ENCODE peak calls at places on chromosomes 13 and 19, in six cellular contexts. J is mesendoderm; A is right lobe of liver; Y is choroid plexus epithelial cell; C is CD8-positive, alpha-beta memory T cell; E is bronchial epithelial cell. H is an unnamed sample.

GRCh38 chr13:38862443-38862842 is 128.2 kb downstream of the STOML3 start:
- DNase-seq in J (no peak), C (no peak), Y (no peak), A (no peak), E (no peak), H (no peak)

GRCh38 chr13:21546372-21546771 is 57.6 kb downstream of the MICU2 start:
- DNase-seq in Y (peak), A (no peak), C (no peak), J (no peak), E (no peak), H (peak)

GRCh38 chr19:4338441-4339350 is at the start of gene STAP2:
- DNase-seq in E (peak), J (peak), C (no peak), Y (peak), A (peak), H (peak)

GRCh38 chr19:47331931-47332547 is at the start of gene C5AR2:
- DNase-seq in A (no peak), J (no peak), C (no peak), E (no peak), Y (no peak), H (no peak)

GRCh38 chr19:12333162-12334159 is at the start of gene ZNF563:
- DNase-seq in E (peak), J (peak), C (peak), Y (peak), A (peak), H (peak)

GRCh38 chr19:49850221-49850486 is 805 bp upstream of the PTOV1 start:
- DNase-seq in A (no peak), J (no peak), Y (no peak), E (no peak), C (no peak), H (no peak)

GRCh38 chr13:39039033-39039432 is 777 bp downstream of the NHLRC3 start:
- DNase-seq in C (no peak), Y (peak), A (no peak), J (no peak), E (no peak), H (no peak)

GRCh38 chr19:16026756-16027155 is 49.5 kb upstream of the TPM4 start:
- DNase-seq in C (no peak), A (peak), Y (no peak), E (no peak), J (no peak), H (peak)

GRCh38 chr13:94006271-94006670 is 473.2 kb downstream of the DCT start:
- DNase-seq in A (no peak), C (no peak), E (no peak), Y (no peak), J (no peak), H (no peak)

GRCh38 chr19:48540110-48540509 is 11.9 kb upstream of the SULT2B1 start:
- DNase-seq in E (no peak), Y (no peak), J (no peak), A (no peak), C (no peak), H (peak)

GRCh38 chr19:10891360-10892108 is 20.2 kb downstream of the CARM1 start:
- DNase-seq in C (no peak), Y (no peak), A (no peak), J (no peak), E (peak), H (no peak)

GRCh38 chr19:13026478-13026999 is 31.3 kb downstream of the NFIX start:
- DNase-seq in Y (no peak), J (no peak), E (peak), C (no peak), A (no peak), H (no peak)

GRCh38 chr19:16347706-16348105 is 23.1 kb downstream of the KLF2 start:
- DNase-seq in J (no peak), E (no peak), Y (no peak), A (no peak), C (no peak), H (no peak)

GRCh38 chr13:25372275-25373081 is 704 bp downstream of the ATP8A2 start:
- DNase-seq in C (no peak), Y (no peak), E (no peak), A (no peak), J (no peak), H (peak)

GRCh38 chr13:95643814-95644598 is 500 bp downstream of the DZIP1 start:
- DNase-seq in J (peak), A (no peak), Y (peak), C (no peak), E (no peak), H (peak)

GRCh38 chr13:109126973-109127615 is 497.7 kb downstream of the MYO16 start:
- DNase-seq in A (no peak), C (no peak), J (no peak), E (no peak), Y (no peak), H (peak)

GRCh38 chr19:2026770-2027169 is 11.3 kb upstream of the BTBD2 start:
- DNase-seq in Y (no peak), C (no peak), E (no peak), A (peak), J (no peak), H (no peak)

GRCh38 chr19:45581576-45581975 is 3.0 kb downstream of the OPA3 start:
- DNase-seq in Y (no peak), E (no peak), J (no peak), A (no peak), C (no peak), H (no peak)

GRCh38 chr19:8320564-8321066 is 560 bp downstream of the NDUFA7 start:
- DNase-seq in J (peak), E (no peak), C (no peak), Y (no peak), A (no peak), H (no peak)

GRCh38 chr13:59680429-59681024 is 483.2 kb downstream of the DIAPH3 start:
- DNase-seq in J (peak), Y (peak), E (peak), C (no peak), A (no peak), H (no peak)

GRCh38 chr19:46076951-46077814 is 36.4 kb upstream of the IGFL4 start:
- DNase-seq in J (peak), E (peak), A (no peak), C (no peak), Y (peak), H (peak)

GRCh38 chr19:55913643-55914268 is 18.4 kb downstream of the NLRP13 start:
- DNase-seq in C (no peak), E (no peak), Y (no peak), J (no peak), A (no peak), H (peak)

GRCh38 chr13:24119593-24120508 is 40.7 kb upstream of the SPATA13 start:
- DNase-seq in Y (peak), J (peak), E (no peak), C (no peak), A (no peak), H (no peak)

GRCh38 chr19:2495130-2495641 is 19.3 kb downstream of the GADD45B start:
- DNase-seq in Y (peak), A (peak), C (peak), E (peak), J (no peak), H (peak)

GRCh38 chr13:45872574-45872973 is 21.0 kb upstream of the SIAH3 start:
- DNase-seq in Y (no peak), E (no peak), A (no peak), J (no peak), C (no peak), H (no peak)